ENCODE peak calls at places on chromosomes 16 and 17, in four cellular contexts. H is psoas muscle, G is tibial nerve, Q is sigmoid colon. R is an unnamed sample.

GRCh38 chr17:74454197-74455024 is 12.0 kb upstream of the CD300A start:
- DNase-seq in H (peak), G (peak), Q (peak), R (peak)

GRCh38 chr17:49969134-49969759 is at the start of gene DLX4:
- DNase-seq in H (no peak), G (no peak), Q (no peak), R (no peak)

GRCh38 chr17:78468366-78468765 is 89.9 kb downstream of the PGS1 start:
- DNase-seq in H (no peak), G (no peak), Q (no peak), R (no peak)

GRCh38 chr17:7047566-7047965 is 3.7 kb upstream of the SLC16A11 start:
- DNase-seq in H (no peak), G (no peak), Q (no peak), R (no peak)

GRCh38 chr16:51409001-51409675 is 258.1 kb upstream of the SALL1 start:
- DNase-seq in H (no peak), G (no peak), Q (no peak), R (no peak)

GRCh38 chr16:75035410-75035968 is 36.7 kb downstream of the ZNRF1 start:
- DNase-seq in H (no peak), G (no peak), Q (no peak), R (no peak)

GRCh38 chr17:67359960-67360817 is 6.2 kb downstream of the PSMD12 start:
- DNase-seq in H (no peak), G (no peak), Q (no peak), R (no peak)

GRCh38 chr17:60501589-60501988 is 24.5 kb downstream of the APPBP2 start:
- DNase-seq in H (no peak), G (no peak), Q (no peak), R (no peak)

GRCh38 chr17:59311051-59311468 is 20.4 kb upstream of the YPEL2 start:
- DNase-seq in H (no peak), G (peak), Q (no peak), R (no peak)

GRCh38 chr17:47978324-47978723 is 7.4 kb downstream of the CDK5RAP3 start:
- DNase-seq in H (peak), G (peak), Q (peak), R (no peak)

GRCh38 chr17:51238253-51238887 is 21.5 kb downstream of the MBTD1 start:
- DNase-seq in H (no peak), G (no peak), Q (no peak), R (no peak)

GRCh38 chr16:11743308-11744074 is 834 bp upstream of the TXNDC11 start:
- DNase-seq in H (peak), G (peak), Q (peak), R (no peak)

GRCh38 chr16:48627148-48627547 is 17.2 kb upstream of the N4BP1 start:
- DNase-seq in H (no peak), G (no peak), Q (no peak), R (no peak)

GRCh38 chr16:57626420-57627170 is 1.8 kb upstream of the ADGRG1 start:
- DNase-seq in H (no peak), G (no peak), Q (no peak), R (no peak)

GRCh38 chr17:12756786-12757185 is 32.5 kb upstream of the ARHGAP44 start:
- DNase-seq in H (no peak), G (no peak), Q (no peak), R (no peak)

GRCh38 chr17:78766225-78766624 is 15.8 kb downstream of the CYTH1 start:
- DNase-seq in H (no peak), G (no peak), Q (no peak), R (no peak)

GRCh38 chr17:3534881-3535252 is 22.7 kb downstream of the TRPV3 start:
- DNase-seq in H (peak), G (peak), Q (no peak), R (no peak)

GRCh38 chr17:8611671-8612298 is 18.7 kb downstream of the MYH10 start:
- DNase-seq in H (no peak), G (no peak), Q (no peak), R (no peak)

GRCh38 chr16:24253192-24253591 is 2.9 kb upstream of the CACNG3 start:
- DNase-seq in H (no peak), G (no peak), Q (no peak), R (no peak)
- TF ChIP-seq CTCF in H (peak), G (peak), Q (no peak), R (peak)

GRCh38 chr16:23428351-23428750 is 24.6 kb downstream of the COG7 start:
- DNase-seq in H (no peak), G (no peak), Q (no peak), R (no peak)

GRCh38 chr16:23420011-23420410 is 33.0 kb downstream of the COG7 start:
- DNase-seq in H (no peak), G (no peak), Q (no peak), R (no peak)

GRCh38 chr16:23424292-23424958 is 28.6 kb downstream of the COG7 start:
- DNase-seq in H (no peak), G (no peak), Q (peak), R (no peak)

GRCh38 chr16:23423496-23424049 is 29.4 kb downstream of the COG7 start:
- DNase-seq in H (peak), G (peak), Q (peak), R (peak)
- TF ChIP-seq CTCF in H (no peak), G (no peak), Q (no peak), R (no peak)

GRCh38 chr17:63700528-63701441 is 860 bp upstream of the LIMD2 start:
- DNase-seq in H (peak), G (no peak), Q (peak), R (no peak)
- TF ChIP-seq CTCF in H (no peak), G (no peak), Q (no peak), R (no peak)

GRCh38 chr17:79890706-79891105 is 51.5 kb upstream of the CBX4 start:
- DNase-seq in H (no peak), G (no peak), Q (no peak), R (peak)
- TF ChIP-seq CTCF in H (no peak), G (no peak), Q (no peak), R (no peak)

GRCh38 chr17:1412185-1413110 is 12.4 kb upstream of the YWHAE start:
- DNase-seq in H (peak), G (no peak), Q (no peak), R (no peak)
- TF ChIP-seq CTCF in H (no peak), G (no peak), Q (no peak), R (no peak)

GRCh38 chr17:5558815-5559785 is 25.2 kb downstream of the NLRP1 start:
- DNase-seq in H (no peak), G (no peak), Q (no peak), R (no peak)

GRCh38 chr17:5555254-5555653 is 29.1 kb downstream of the NLRP1 start:
- DNase-seq in H (no peak), G (no peak), Q (no peak), R (no peak)

GRCh38 chr17:5557485-5557884 is 26.8 kb downstream of the NLRP1 start:
- DNase-seq in H (no peak), G (no peak), Q (no peak), R (peak)

GRCh38 chr17:5560361-5560988 is 23.8 kb downstream of the NLRP1 start:
- DNase-seq in H (no peak), G (no peak), Q (no peak), R (no peak)

GRCh38 chr17:5557990-5558389 is 26.3 kb downstream of the NLRP1 start:
- DNase-seq in H (no peak), G (no peak), Q (no peak), R (no peak)
- TF ChIP-seq CTCF in H (no peak), G (no peak), Q (no peak), R (no peak)

DNA sequence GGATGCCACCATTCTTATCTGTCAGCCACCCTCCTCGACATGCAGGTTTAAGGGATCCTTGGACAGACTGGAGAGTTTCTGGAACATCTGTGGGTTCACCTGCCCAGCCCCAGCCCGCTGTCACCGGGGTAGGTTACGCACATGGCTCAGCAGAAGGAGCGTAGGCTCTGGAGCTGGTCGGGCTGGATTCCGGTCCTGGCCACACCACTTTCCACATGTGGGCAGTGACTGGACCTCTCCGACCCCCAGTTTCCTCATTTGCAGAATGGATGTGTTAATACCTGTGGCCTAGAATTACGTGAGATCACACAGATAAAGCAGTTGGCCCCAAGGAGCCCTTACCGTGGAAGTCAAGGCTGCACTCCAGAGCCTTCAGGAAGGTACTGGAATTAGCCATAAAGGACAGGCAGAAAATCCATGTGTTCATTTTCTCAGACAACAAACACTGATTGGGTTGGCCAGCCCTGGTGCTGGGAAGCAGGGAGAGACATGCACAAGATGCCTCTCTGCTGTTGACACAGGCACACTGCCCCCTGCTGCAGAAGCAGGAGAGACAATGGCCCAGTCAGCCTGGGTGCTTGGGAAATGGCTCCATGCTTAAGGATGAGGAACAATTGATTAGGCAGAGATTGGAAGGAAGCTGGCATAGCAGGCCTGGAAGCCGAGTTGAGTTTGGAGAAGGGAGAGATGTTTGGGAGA is 58.8 kb downstream of the SF3B3 start:
- DNase-seq in H (no peak), G (no peak), Q (no peak), R (no peak)
- TF ChIP-seq CTCF in H (no peak), G (no peak), Q (no peak), R (peak)

R was measured in retinal pigment epithelial cell.